ENCODE peak calls at places on chromosome 1, in ten cellular contexts. One of them, this sample, is unnamed.

GRCh38 chr1:107057197-107058133 is 991 bp downstream of the PRMT6 start:
- DNase-seq in endothelial cell of umbilical vein: peak; percentile 72
- DNase-seq in spleen: peak; percentile 92
- DNase-seq in stomach: peak; percentile 73
- DNase-seq in heart left ventricle: peak; percentile 78
- DNase-seq in testis: peak; percentile 78
- DNase-seq in suprapubic skin: peak; percentile 78
- DNase-seq in breast epithelium: peak; percentile 23
- DNase-seq in H1: peak; percentile 79
- DNase-seq in uterus: peak; percentile 37
- DNase-seq in this sample: peak; percentile 37

GRCh38 chr1:114956570-114956969 is 73.1 kb upstream of the TSHB start:
- DNase-seq in endothelial cell of umbilical vein: peak; percentile 14
- DNase-seq in spleen: no peak
- DNase-seq in stomach: no peak
- DNase-seq in heart left ventricle: no peak
- DNase-seq in testis: peak; percentile 64
- DNase-seq in suprapubic skin: no peak
- DNase-seq in breast epithelium: no peak
- DNase-seq in H1: no peak
- DNase-seq in uterus: no peak
- DNase-seq in this sample: no peak

GRCh38 chr1:214111796-214112195 is 124.0 kb downstream of the PROX1 start:
- DNase-seq in endothelial cell of umbilical vein: no peak
- DNase-seq in spleen: peak; percentile 72
- DNase-seq in stomach: no peak
- DNase-seq in heart left ventricle: no peak
- DNase-seq in testis: no peak
- DNase-seq in suprapubic skin: no peak
- DNase-seq in breast epithelium: no peak
- DNase-seq in H1: no peak
- DNase-seq in uterus: no peak
- DNase-seq in this sample: no peak

GRCh38 chr1:3369437-3370076 is 84.9 kb upstream of the ARHGEF16 start:
- DNase-seq in endothelial cell of umbilical vein: no peak
- DNase-seq in spleen: no peak
- DNase-seq in stomach: peak; percentile 67
- DNase-seq in heart left ventricle: no peak
- DNase-seq in testis: peak; percentile 71
- DNase-seq in suprapubic skin: no peak
- DNase-seq in breast epithelium: no peak
- DNase-seq in H1: no peak
- DNase-seq in uterus: peak; percentile 56
- DNase-seq in this sample: peak; percentile 78

GRCh38 chr1:180027949-180028445 is 73.4 kb downstream of the CEP350 start:
- DNase-seq in endothelial cell of umbilical vein: peak; percentile 26
- DNase-seq in spleen: no peak
- DNase-seq in stomach: no peak
- DNase-seq in heart left ventricle: no peak
- DNase-seq in testis: no peak
- DNase-seq in suprapubic skin: no peak
- DNase-seq in breast epithelium: no peak
- DNase-seq in H1: no peak
- DNase-seq in uterus: no peak
- DNase-seq in this sample: no peak

GRCh38 chr1:90773812-90774211 is 56.7 kb upstream of the BARHL2 start:
- DNase-seq in endothelial cell of umbilical vein: no peak
- DNase-seq in spleen: no peak
- DNase-seq in stomach: no peak
- DNase-seq in heart left ventricle: no peak
- DNase-seq in testis: no peak
- DNase-seq in suprapubic skin: no peak
- DNase-seq in breast epithelium: no peak
- DNase-seq in H1: no peak
- DNase-seq in uterus: no peak
- DNase-seq in this sample: no peak

GRCh38 chr1:222413436-222413835 is 134.5 kb downstream of the HHIPL2 start:
- DNase-seq in endothelial cell of umbilical vein: no peak
- DNase-seq in spleen: no peak
- DNase-seq in stomach: no peak
- DNase-seq in heart left ventricle: no peak
- DNase-seq in testis: no peak
- DNase-seq in suprapubic skin: no peak
- DNase-seq in breast epithelium: no peak
- DNase-seq in H1: no peak
- DNase-seq in uterus: no peak
- DNase-seq in this sample: no peak

GRCh38 chr1:208917719-208918118 is 665.8 kb upstream of the CAMK1G start:
- DNase-seq in endothelial cell of umbilical vein: no peak
- DNase-seq in spleen: no peak
- DNase-seq in stomach: no peak
- DNase-seq in heart left ventricle: no peak
- DNase-seq in testis: no peak
- DNase-seq in suprapubic skin: no peak
- DNase-seq in breast epithelium: no peak
- DNase-seq in H1: no peak
- DNase-seq in uterus: no peak
- DNase-seq in this sample: no peak

GRCh38 chr1:179175011-179175934 is 54.2 kb downstream of the ABL2 start:
- DNase-seq in endothelial cell of umbilical vein: no peak
- DNase-seq in spleen: no peak
- DNase-seq in stomach: no peak
- DNase-seq in heart left ventricle: no peak
- DNase-seq in testis: no peak
- DNase-seq in suprapubic skin: no peak
- DNase-seq in breast epithelium: peak; percentile 76
- DNase-seq in H1: no peak
- DNase-seq in uterus: no peak
- DNase-seq in this sample: no peak

GRCh38 chr1:43844114-43844513 is 89.5 kb upstream of the ARTN start:
- DNase-seq in endothelial cell of umbilical vein: no peak
- DNase-seq in spleen: no peak
- DNase-seq in stomach: no peak
- DNase-seq in heart left ventricle: no peak
- DNase-seq in testis: no peak
- DNase-seq in suprapubic skin: no peak
- DNase-seq in breast epithelium: no peak
- DNase-seq in H1: no peak
- DNase-seq in uterus: no peak
- DNase-seq in this sample: no peak

GRCh38 chr1:180680558-180681144 is 48.8 kb downstream of the XPR1 start:
- DNase-seq in endothelial cell of umbilical vein: no peak
- DNase-seq in spleen: no peak
- DNase-seq in stomach: no peak
- DNase-seq in heart left ventricle: no peak
- DNase-seq in testis: no peak
- DNase-seq in suprapubic skin: no peak
- DNase-seq in breast epithelium: no peak
- DNase-seq in H1: no peak
- DNase-seq in uterus: no peak
- DNase-seq in this sample: no peak

GRCh38 chr1:243596441-243597183 is 253.4 kb downstream of the AKT3 start:
- DNase-seq in endothelial cell of umbilical vein: no peak
- DNase-seq in spleen: no peak
- DNase-seq in stomach: no peak
- DNase-seq in heart left ventricle: no peak
- DNase-seq in testis: no peak
- DNase-seq in suprapubic skin: no peak
- DNase-seq in breast epithelium: no peak
- DNase-seq in H1: no peak
- DNase-seq in uterus: no peak
- DNase-seq in this sample: no peak

DNA sequence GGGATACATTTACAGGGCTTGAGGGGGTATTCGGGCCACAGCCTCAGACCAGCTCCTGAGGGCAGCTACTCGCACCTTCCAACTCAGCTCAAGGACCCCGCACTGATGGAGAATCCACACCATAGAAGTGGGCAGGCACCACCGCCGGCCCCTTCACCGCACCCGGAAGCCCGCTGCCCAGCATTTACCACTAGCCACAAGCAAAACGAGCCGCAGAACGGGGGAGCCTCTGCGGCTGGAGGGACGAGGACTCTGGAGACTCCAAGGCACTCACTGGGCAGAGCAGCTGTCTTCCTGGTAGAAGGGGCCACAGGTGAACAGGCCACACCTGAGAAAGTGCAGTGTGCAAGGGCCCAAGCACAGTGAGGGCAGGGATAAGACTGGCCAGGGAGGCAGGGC is 5.4 kb downstream of the UBE2J2 start:
- DNase-seq in endothelial cell of umbilical vein: no peak
- DNase-seq in spleen: no peak
- DNase-seq in stomach: no peak
- DNase-seq in heart left ventricle: no peak
- DNase-seq in testis: no peak
- DNase-seq in suprapubic skin: no peak
- DNase-seq in breast epithelium: no peak
- DNase-seq in H1: no peak
- DNase-seq in uterus: no peak
- DNase-seq in this sample: no peak
- TF ChIP-seq POLR2A in endothelial cell of umbilical vein: no peak
- TF ChIP-seq POLR2A in spleen: no peak
- TF ChIP-seq POLR2A in stomach: no peak
- TF ChIP-seq POLR2A in heart left ventricle: no peak
- TF ChIP-seq POLR2A in testis: no peak
- TF ChIP-seq POLR2A in suprapubic skin: no peak
- TF ChIP-seq POLR2A in breast epithelium: no peak
- TF ChIP-seq POLR2A in H1: no peak
- TF ChIP-seq POLR2A in uterus: no peak
- TF ChIP-seq POLR2A in this sample: no peak

DNA sequence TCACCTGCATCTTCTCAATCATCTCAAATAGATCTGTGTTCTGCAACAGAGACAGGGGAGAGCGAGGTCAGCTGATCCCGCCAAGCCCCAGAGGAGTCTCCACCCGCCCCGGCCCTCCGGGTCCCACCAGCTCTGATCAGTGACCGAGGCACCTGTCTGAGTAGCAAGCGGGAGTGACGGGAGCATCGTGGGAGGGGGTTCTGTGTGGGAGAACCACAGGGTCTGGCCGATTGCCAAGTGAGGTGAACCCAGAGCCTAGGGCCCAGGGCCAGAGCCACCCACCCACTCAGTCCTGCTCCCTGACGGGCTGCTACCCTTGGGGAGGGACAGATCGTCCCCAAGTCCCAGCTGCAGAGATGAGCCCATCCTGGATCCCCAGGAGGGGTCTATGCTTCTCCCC is 49.1 kb downstream of the RAP1GAP start:
- DNase-seq in endothelial cell of umbilical vein: no peak
- DNase-seq in spleen: no peak
- DNase-seq in stomach: no peak
- DNase-seq in heart left ventricle: no peak
- DNase-seq in testis: no peak
- DNase-seq in suprapubic skin: no peak
- DNase-seq in breast epithelium: no peak
- DNase-seq in H1: no peak
- DNase-seq in uterus: no peak
- DNase-seq in this sample: no peak
- H3K27ac ChIP-seq in endothelial cell of umbilical vein: no peak overlapping the region
- H3K27ac ChIP-seq in spleen: no peak overlapping the region
- H3K27ac ChIP-seq in stomach: peak overlapping the region; percentile 77
- H3K27ac ChIP-seq in heart left ventricle: no peak overlapping the region
- H3K27ac ChIP-seq in testis: no peak overlapping the region
- H3K27ac ChIP-seq in suprapubic skin: no peak overlapping the region
- H3K27ac ChIP-seq in breast epithelium: no peak overlapping the region
- H3K27ac ChIP-seq in H1: no peak overlapping the region
- H3K27ac ChIP-seq in uterus: no peak overlapping the region
- H3K27ac ChIP-seq in this sample: no peak overlapping the region

GRCh38 chr1:52364235-52364839 is 1.7 kb downstream of the CC2D1B start:
- DNase-seq in endothelial cell of umbilical vein: no peak
- DNase-seq in spleen: no peak
- DNase-seq in stomach: no peak
- DNase-seq in heart left ventricle: no peak
- DNase-seq in testis: no peak
- DNase-seq in suprapubic skin: no peak
- DNase-seq in breast epithelium: no peak
- DNase-seq in H1: no peak
- DNase-seq in uterus: no peak
- DNase-seq in this sample: no peak

GRCh38 chr1:52366517-52366827 is 467 bp upstream of the CC2D1B start:
- DNase-seq in endothelial cell of umbilical vein: no peak
- DNase-seq in spleen: no peak
- DNase-seq in stomach: no peak
- DNase-seq in heart left ventricle: no peak
- DNase-seq in testis: no peak
- DNase-seq in suprapubic skin: no peak
- DNase-seq in breast epithelium: no peak
- DNase-seq in H1: no peak
- DNase-seq in uterus: no peak
- DNase-seq in this sample: no peak

GRCh38 chr1:52365091-52365745 is 787 bp downstream of the CC2D1B start:
- DNase-seq in endothelial cell of umbilical vein: peak; percentile 69
- DNase-seq in spleen: peak; percentile 83
- DNase-seq in stomach: peak; percentile 47
- DNase-seq in heart left ventricle: peak; percentile 61
- DNase-seq in testis: peak; percentile 43
- DNase-seq in suprapubic skin: no peak
- DNase-seq in breast epithelium: peak; percentile 49
- DNase-seq in H1: peak; percentile 58
- DNase-seq in uterus: peak; percentile 51
- DNase-seq in this sample: no peak

GRCh38 chr1:52367272-52367671 is 1.3 kb upstream of the CC2D1B start:
- DNase-seq in endothelial cell of umbilical vein: no peak
- DNase-seq in spleen: no peak
- DNase-seq in stomach: no peak
- DNase-seq in heart left ventricle: no peak
- DNase-seq in testis: no peak
- DNase-seq in suprapubic skin: no peak
- DNase-seq in breast epithelium: no peak
- DNase-seq in H1: no peak
- DNase-seq in uterus: no peak
- DNase-seq in this sample: no peak

GRCh38 chr1:52365746-52366516 is at the start of gene CC2D1B:
- DNase-seq in endothelial cell of umbilical vein: peak; percentile 99
- DNase-seq in spleen: peak; percentile 100
- DNase-seq in stomach: peak; percentile 99
- DNase-seq in heart left ventricle: peak; percentile 100
- DNase-seq in testis: peak; percentile 98
- DNase-seq in suprapubic skin: peak; percentile 99
- DNase-seq in breast epithelium: peak; percentile 99
- DNase-seq in H1: peak; percentile 100
- DNase-seq in uterus: peak; percentile 97
- DNase-seq in this sample: peak; percentile 93
- TF ChIP-seq POLR2A in endothelial cell of umbilical vein: peak; percentile 94
- TF ChIP-seq POLR2A in spleen: peak; percentile 82
- TF ChIP-seq POLR2A in stomach: peak; percentile 46
- TF ChIP-seq POLR2A in heart left ventricle: no peak
- TF ChIP-seq POLR2A in testis: peak; percentile 10
- TF ChIP-seq POLR2A in suprapubic skin: peak; percentile 49
- TF ChIP-seq POLR2A in breast epithelium: peak; percentile 62
- TF ChIP-seq POLR2A in H1: no peak
- TF ChIP-seq POLR2A in uterus: peak; percentile 94
- TF ChIP-seq POLR2A in this sample: peak; percentile 92

DNA sequence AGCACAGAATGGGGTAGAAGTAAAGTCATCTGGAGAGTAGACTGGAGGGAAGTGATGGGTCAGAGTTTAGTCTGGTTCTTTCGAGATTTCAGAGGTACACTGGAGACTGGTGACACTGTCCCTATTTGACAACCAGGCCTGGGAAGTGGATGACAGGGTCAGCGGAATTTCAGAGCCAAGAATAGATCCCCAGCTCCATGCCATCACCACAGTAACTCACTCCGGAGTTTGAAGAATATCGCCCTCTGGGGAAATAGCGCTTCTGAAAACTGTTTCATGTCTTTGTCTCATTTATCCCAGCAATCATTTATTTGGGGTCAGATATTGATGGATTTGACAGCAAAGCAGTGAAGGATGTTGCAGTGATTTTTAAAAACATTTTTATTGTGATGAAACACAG is 7.6 kb upstream of the NFASC start:
- DNase-seq in endothelial cell of umbilical vein: no peak
- DNase-seq in spleen: no peak
- DNase-seq in stomach: no peak
- DNase-seq in heart left ventricle: no peak
- DNase-seq in testis: no peak
- DNase-seq in suprapubic skin: no peak
- DNase-seq in breast epithelium: no peak
- DNase-seq in H1: no peak
- DNase-seq in uterus: no peak
- DNase-seq in this sample: no peak
- H3K27ac ChIP-seq in endothelial cell of umbilical vein: no peak overlapping the region
- H3K27ac ChIP-seq in spleen: no peak overlapping the region
- H3K27ac ChIP-seq in stomach: no peak overlapping the region
- H3K27ac ChIP-seq in heart left ventricle: peak overlapping the region; percentile 45
- H3K27ac ChIP-seq in testis: no peak overlapping the region
- H3K27ac ChIP-seq in suprapubic skin: no peak overlapping the region
- H3K27ac ChIP-seq in breast epithelium: no peak overlapping the region
- H3K27ac ChIP-seq in H1: no peak overlapping the region
- H3K27ac ChIP-seq in uterus: peak overlapping the region; percentile 12
- H3K27ac ChIP-seq in this sample: no peak overlapping the region